ENCODE peak calls at places on chromosomes 1 and 21, in eight cellular contexts. D is mammary epithelial cell, J is astrocyte of the spinal cord, W is HFFc6, T is transverse colon, G is endothelial cell, Y is A549, K is dorsolateral prefrontal cortex. U is an unnamed sample.

GRCh38 chr1:190296453-190296852 is 181.2 kb downstream of the BRINP3 start:
- DNase-seq in W (no peak), Y (no peak), K (no peak), D (no peak), T (no peak), J (no peak), G (no peak), U (no peak)

GRCh38 chr1:179881642-179882252 is 338 bp upstream of the TOR1AIP1 start:
- DNase-seq in G (no peak), J (peak), K (no peak), D (no peak), W (peak), Y (peak), T (peak), U (peak)

GRCh38 chr1:57857809-57858208 is 433.9 kb upstream of the DAB1 start:
- DNase-seq in Y (no peak), G (no peak), K (no peak), T (no peak), D (peak), J (peak), W (no peak), U (no peak)

GRCh38 chr21:39037807-39038405 is 145.3 kb downstream of the PSMG1 start:
- DNase-seq in G (no peak), T (no peak), D (no peak), Y (no peak), W (peak), K (no peak), J (no peak), U (no peak)

GRCh38 chr1:36040238-36040637 is 43.7 kb upstream of the TEKT2 start:
- DNase-seq in D (no peak), K (no peak), T (no peak), G (no peak), Y (no peak), J (no peak), W (no peak), U (no peak)

GRCh38 chr1:204846546-204846945 is 24.1 kb upstream of the NFASC start:
- DNase-seq in J (no peak), T (no peak), Y (no peak), K (peak), D (no peak), W (no peak), G (no peak), U (no peak)

GRCh38 chr1:220914283-220915116 is 35.3 kb downstream of the HLX start:
- DNase-seq in T (no peak), J (no peak), K (no peak), D (no peak), Y (no peak), W (no peak), G (no peak), U (no peak)

GRCh38 chr1:163842546-163842945 is 520.8 kb downstream of the NUF2 start:
- DNase-seq in J (no peak), T (no peak), G (no peak), W (no peak), Y (no peak), D (no peak), K (no peak), U (peak)

GRCh38 chr1:168987330-168987729 is 119.2 kb upstream of the ATP1B1 start:
- DNase-seq in T (no peak), D (no peak), G (no peak), J (no peak), K (no peak), Y (no peak), W (no peak), U (no peak)

GRCh38 chr1:155938220-155938627 is 3.2 kb upstream of the RXFP4 start:
- DNase-seq in G (peak), K (no peak), Y (peak), T (no peak), W (peak), D (peak), J (peak), U (peak)

GRCh38 chr1:43991476-43992231 is at the start of gene CCDC24:
- DNase-seq in G (peak), W (peak), Y (peak), T (peak), J (peak), D (peak), K (peak), U (peak)

DNA sequence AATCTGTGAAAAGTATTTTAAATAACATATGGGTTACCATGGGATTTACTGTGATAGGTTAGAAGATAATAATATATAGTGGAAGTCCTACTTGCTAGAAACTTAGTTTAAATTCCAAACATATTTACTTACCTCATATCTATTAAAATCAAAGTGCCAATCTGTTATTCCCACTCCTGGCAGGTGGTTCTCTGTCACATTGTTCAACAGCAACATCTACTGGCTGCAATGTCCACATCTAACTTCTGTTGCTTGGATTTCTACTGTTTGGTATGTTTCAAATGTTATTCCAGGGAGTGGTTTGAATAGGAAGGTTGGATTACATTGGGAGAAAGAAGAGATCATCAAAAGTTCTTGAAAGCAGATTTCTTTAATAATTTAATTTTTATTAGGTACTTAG is 122.5 kb upstream of the NCAM2 start:
- DNase-seq in Y (no peak), J (peak), D (no peak), W (no peak), T (no peak), K (no peak), G (no peak), U (no peak)
- TF ChIP-seq CTCF in Y (no peak), J (no peak), D (no peak), W (no peak), T (no peak), K (no peak), G (no peak), U (no peak)

DNA sequence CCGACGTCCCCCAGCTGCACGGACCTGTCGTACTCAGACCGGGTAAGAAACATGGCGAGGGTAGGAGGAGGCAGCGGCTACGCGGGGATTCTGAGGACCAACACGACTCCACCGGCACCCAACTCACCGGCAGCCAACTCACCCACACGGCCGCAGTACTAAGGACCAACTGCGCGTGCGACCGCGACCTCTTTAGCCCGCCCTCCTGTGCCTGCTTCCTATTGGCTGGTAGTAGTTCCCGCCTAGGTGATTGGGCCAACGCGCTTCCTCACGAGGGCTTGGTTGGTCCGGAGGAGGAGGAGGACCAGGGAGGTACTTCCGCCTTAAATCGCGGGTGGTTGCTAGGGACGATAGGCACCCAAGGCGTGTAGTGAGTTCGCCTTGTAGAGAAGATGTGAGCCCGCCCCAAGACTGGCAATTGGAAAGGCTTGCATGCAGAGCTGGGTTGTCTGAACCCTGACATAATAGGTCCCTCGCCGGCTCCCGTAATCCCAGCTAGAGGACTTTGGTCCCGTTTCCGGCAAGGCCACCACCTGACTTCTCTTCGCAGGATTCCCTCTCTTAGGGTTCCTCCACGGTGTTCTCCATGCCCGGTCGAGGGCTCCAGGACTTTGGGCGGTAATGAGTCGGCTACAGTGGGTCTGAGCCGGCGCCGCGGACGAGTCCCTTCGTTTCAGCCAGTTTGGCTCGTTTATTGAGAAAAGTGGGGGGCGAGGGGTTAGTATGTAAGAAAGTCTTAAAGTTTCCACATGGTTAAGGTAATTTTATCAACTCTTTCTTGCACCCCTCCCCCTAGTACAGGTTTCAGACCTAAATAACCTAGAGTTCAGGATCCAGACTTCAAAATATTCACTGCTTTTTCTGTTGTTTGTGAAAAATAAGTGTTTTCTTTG is at the start of gene PSMA5:
- DNase-seq in T (peak), W (peak), K (peak), J (peak), D (peak), G (peak), Y (peak), U (peak)
- TF ChIP-seq CTCF in T (no peak), W (no peak), K (no peak), J (no peak), D (no peak), G (no peak), Y (no peak), U (no peak)

GRCh38 chr1:207017615-207018559 is 14.7 kb downstream of the C1orf116 start:
- DNase-seq in G (no peak), T (no peak), D (peak), W (no peak), K (no peak), Y (no peak), J (peak), U (no peak)
- TF ChIP-seq CTCF in G (no peak), T (no peak), D (no peak), W (no peak), K (no peak), Y (no peak), J (no peak), U (no peak)

GRCh38 chr1:102852583-102852982 is 255.7 kb downstream of the COL11A1 start:
- DNase-seq in K (no peak), Y (no peak), W (peak), D (no peak), J (no peak), T (no peak), G (no peak), U (no peak)
- TF ChIP-seq CTCF in K (peak), Y (no peak), W (peak), D (no peak), J (peak), T (no peak), G (no peak), U (peak)

GRCh38 chr21:32138658-32139057 is 140.2 kb downstream of the MIS18A start:
- DNase-seq in Y (no peak), T (no peak), K (no peak), J (no peak), G (no peak), W (no peak), D (no peak), U (no peak)

GRCh38 chr21:32147041-32147440 is 131.8 kb downstream of the MIS18A start:
- DNase-seq in K (no peak), D (no peak), Y (no peak), W (no peak), T (no peak), G (no peak), J (no peak), U (no peak)

GRCh38 chr21:32140212-32141008 is 138.4 kb downstream of the MIS18A start:
- DNase-seq in W (no peak), D (no peak), J (no peak), Y (no peak), G (no peak), T (no peak), K (no peak), U (no peak)

GRCh38 chr21:32141009-32141357 is 137.9 kb downstream of the MIS18A start:
- DNase-seq in Y (no peak), D (no peak), K (no peak), T (no peak), W (no peak), G (no peak), J (no peak), U (no peak)

GRCh38 chr21:32143222-32143939 is 135.5 kb downstream of the MIS18A start:
- DNase-seq in D (no peak), J (peak), Y (no peak), K (no peak), W (no peak), G (no peak), T (no peak), U (peak)
- TF ChIP-seq CTCF in D (no peak), J (no peak), Y (no peak), K (no peak), W (no peak), G (no peak), T (no peak), U (no peak)

GRCh38 chr1:161176468-161177111 is 717 bp downstream of the B4GALT3 start:
- DNase-seq in D (no peak), T (no peak), W (no peak), G (no peak), Y (no peak), K (no peak), J (no peak), U (no peak)
- TF ChIP-seq CTCF in D (no peak), T (no peak), W (no peak), G (no peak), Y (no peak), K (no peak), J (no peak), U (no peak)

GRCh38 chr1:195934839-195935557 is 673.2 kb downstream of the KCNT2 start:
- DNase-seq in K (no peak), W (no peak), G (no peak), T (no peak), D (no peak), J (no peak), Y (no peak), U (no peak)

GRCh38 chr1:195941314-195941713 is 666.9 kb downstream of the KCNT2 start:
- DNase-seq in W (no peak), J (no peak), K (no peak), G (no peak), D (no peak), T (no peak), Y (no peak), U (no peak)

DNA sequence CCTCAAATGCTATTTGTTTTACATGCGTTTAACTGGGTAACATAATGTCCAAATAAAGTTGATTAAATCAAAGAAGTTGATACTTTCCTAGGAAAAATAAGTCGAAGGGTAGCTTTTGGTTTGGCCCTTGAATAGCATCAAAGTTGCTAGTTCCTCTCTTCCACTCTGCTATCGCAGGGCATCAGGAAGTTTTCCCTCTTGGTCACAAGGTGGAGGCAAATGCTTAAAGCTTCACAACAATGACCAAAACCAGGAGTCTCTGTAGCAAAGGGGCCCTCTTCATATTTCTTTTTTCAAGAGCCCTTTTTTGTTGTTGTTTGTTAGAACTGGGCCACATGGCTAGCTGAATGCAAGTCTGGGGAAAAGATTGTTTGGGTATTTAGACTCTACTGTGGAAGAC is 668.4 kb downstream of the KCNT2 start:
- DNase-seq in T (no peak), W (no peak), J (peak), D (peak), Y (peak), G (no peak), K (no peak), U (no peak)
- TF ChIP-seq CTCF in T (no peak), W (no peak), J (peak), D (peak), Y (no peak), G (no peak), K (no peak), U (no peak)

DNA sequence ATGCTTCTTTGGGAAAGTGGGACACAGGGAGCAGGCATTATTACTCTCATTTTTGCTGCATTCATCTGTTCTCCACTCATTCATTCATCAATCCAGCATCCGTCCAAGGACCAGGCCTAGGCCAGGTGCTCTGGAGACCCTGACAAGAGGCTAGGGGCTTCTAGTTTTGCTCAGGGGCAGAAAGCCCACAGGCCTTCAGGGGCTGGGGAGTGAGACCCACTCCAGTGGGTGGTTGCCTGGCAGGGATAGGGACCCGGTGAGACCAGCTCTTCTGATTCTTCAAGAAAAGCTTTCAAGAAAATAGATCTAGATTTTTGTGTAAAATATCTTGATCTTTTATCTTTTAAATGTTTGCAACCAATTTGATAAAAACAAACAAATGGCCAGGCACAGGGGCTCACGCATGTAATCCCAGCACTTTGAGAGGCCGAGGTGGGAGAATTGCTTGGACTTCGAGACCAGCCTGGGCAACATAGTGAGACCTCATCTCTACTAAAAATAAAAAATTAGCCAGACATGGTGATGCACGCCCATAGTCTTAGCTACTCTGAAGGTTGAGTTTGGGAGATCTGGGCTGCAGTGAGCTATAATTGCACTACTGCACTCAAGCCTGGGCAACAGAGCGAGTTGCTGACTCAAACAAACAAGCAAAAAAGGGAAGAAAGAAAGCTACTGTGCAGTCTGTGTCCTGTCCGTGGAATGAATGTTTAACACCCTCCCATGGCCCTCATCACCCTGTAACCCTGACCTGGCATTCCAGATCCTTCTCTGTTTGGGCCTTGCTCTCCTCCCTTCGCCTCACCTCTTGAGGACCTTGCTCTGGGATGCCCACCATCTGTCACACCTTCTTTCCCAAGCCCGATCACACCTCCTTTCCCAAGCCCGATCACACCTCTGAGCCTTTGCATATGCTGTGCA is 17.3 kb upstream of the LRP8 start:
- DNase-seq in T (no peak), G (no peak), K (no peak), Y (no peak), D (no peak), W (no peak), J (no peak), U (no peak)
- TF ChIP-seq CTCF in T (no peak), G (no peak), K (no peak), Y (no peak), D (no peak), W (no peak), J (no peak), U (no peak)

U was measured in fibroblast of villous mesenchyme.